ENCODE peak calls at places on chromosomes 12 and 14, in seven cellular contexts. S is neural progenitor cell, E is Panc1, P is mammary epithelial cell, U is K562, C is pancreas, T is H1. B is an unnamed sample.

GRCh38 chr12:120740871-120741270 is 15.2 kb downstream of the ACADS start:
- DNase-seq in S (no peak), E (no peak), P (no peak), U (no peak), C (no peak), T (no peak), B (no peak)

GRCh38 chr12:130526813-130527212 is 189.1 kb downstream of the PIWIL1 start:
- DNase-seq in S (peak; percentile 82), E (no peak), P (no peak), U (peak; percentile 71), C (no peak), T (peak; percentile 9), B (peak; percentile 2)

GRCh38 chr14:55317503-55317902 is 46.3 kb downstream of the FBXO34 start:
- DNase-seq in S (no peak), E (no peak), P (no peak), U (no peak), C (no peak), T (no peak), B (no peak)

GRCh38 chr12:112714166-112714565 is 77.4 kb upstream of the RPH3A start:
- DNase-seq in S (no peak), E (no peak), P (peak; percentile 31), U (no peak), C (no peak), T (no peak), B (no peak)

GRCh38 chr14:72124171-72124570 is 191.9 kb downstream of the RGS6 start:
- DNase-seq in S (no peak), E (no peak), P (no peak), U (no peak), C (no peak), T (no peak), B (no peak)

GRCh38 chr14:35400707-35401421 is 3.7 kb downstream of the NFKBIA start:
- DNase-seq in S (no peak), E (no peak), P (peak; percentile 68), U (no peak), C (peak; percentile 34), T (no peak), B (no peak)

GRCh38 chr12:130764475-130765185 is 48.5 kb upstream of the RIMBP2 start:
- DNase-seq in S (no peak), E (peak; percentile 22), P (peak; percentile 14), U (peak; percentile 29), C (no peak), T (no peak), B (peak; percentile 11)

GRCh38 chr14:84144166-84144565 is 1385.8 kb upstream of the FLRT2 start:
- DNase-seq in S (no peak), E (no peak), P (no peak), U (no peak), C (no peak), T (no peak), B (peak; percentile 66)

GRCh38 chr12:105031061-105031807 is 45.1 kb downstream of the NOPCHAP1 start:
- DNase-seq in S (no peak), E (no peak), P (no peak), U (no peak), C (no peak), T (no peak), B (no peak)

GRCh38 chr12:62248873-62249272 is 11.3 kb upstream of the USP15 start:
- DNase-seq in S (no peak), E (no peak), P (peak; percentile 19), U (peak; percentile 12), C (no peak), T (no peak), B (peak; percentile 2)

GRCh38 chr12:132067182-132067581 is 76.9 kb downstream of the DDX51 start:
- DNase-seq in S (no peak), E (no peak), P (no peak), U (no peak), C (no peak), T (no peak), B (no peak)

DNA sequence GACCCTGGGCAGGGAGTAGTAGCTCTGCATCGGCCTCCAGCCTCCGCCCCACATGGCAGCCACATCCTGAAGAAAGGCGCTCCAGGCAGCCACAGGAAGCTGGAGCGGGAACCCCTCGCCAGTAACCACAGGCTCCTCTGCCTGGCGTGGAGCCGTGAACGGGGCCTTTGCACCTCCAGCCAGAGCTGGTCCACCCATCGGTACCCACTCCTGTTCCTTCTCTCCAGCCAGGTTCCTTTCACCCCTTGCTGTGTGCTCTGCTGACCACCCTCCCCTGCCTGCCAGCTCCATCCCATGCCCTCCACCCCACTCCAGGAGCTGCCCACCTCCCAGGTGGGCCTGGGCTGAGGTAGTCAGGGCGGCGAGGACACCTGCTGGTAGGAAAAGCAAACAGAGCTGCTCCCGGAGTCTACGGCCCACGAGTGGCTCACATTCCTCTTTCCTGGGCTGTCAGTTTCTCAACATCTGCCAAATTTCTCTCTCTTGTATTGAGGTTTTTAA is 2.7 kb downstream of the TGFB3 start:
- DNase-seq in S (peak; percentile 60), E (no peak), P (no peak), U (peak; percentile 27), C (peak; percentile 40), T (no peak), B (no peak)
- H3K27ac ChIP-seq in S (no peak overlapping the region), E (no peak overlapping the region), P (no peak overlapping the region), U (no peak overlapping the region), C (no peak overlapping the region), T (no peak overlapping the region), B (no peak overlapping the region)

DNA sequence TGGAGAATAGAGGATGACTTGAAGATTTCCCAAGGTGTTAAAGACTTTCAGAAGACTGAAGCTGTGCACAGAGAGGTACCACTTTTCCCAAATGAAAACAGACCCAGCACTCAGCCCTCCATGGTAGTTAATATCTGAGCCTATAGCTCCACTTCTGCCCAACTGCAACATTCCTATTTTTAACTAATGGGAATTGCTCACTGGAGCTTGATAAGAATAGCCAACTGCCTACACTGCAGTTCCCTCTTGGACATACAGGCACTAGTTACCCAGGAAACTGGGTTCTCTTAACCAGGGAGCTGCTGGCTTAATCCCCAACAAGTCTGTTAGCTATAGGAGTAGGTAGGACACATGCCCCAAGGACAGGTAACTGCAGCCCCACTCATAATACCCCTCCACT is 76.9 kb upstream of the ACTN1 start:
- DNase-seq in S (no peak), E (no peak), P (no peak), U (no peak), C (no peak), T (no peak), B (no peak)
- H3K36me3 ChIP-seq in S (no peaks in the 10 kb centered on the region), E (peaks cover 5% of the 10 kb centered on the region), P (peaks cover 5% of the 10 kb centered on the region), U (peaks cover 42% of the 10 kb centered on the region), C (peaks cover 4% of the 10 kb centered on the region), T (peaks cover 16% of the 10 kb centered on the region), B (peaks cover 20% of the 10 kb centered on the region)

DNA sequence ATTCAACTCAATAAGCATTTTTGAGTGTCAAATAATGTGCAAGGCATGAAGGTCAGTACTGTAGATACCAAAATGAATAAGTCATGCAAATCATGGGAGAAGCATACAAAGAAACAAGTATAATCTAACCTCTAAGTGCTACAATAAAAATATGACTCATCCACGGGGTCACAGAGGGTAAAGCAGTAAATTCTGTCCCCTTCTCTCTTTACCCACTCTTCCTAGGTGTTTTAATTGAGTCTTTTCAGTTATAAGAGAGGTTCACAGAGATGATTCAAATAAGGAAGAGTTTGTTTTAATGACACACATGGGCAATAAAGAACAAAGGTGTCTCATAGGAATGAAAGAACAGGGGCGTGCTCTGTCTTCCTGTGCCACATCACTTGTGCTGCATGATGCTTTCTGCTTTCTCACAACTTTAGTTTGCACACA is 71.5 kb upstream of the DAAM1 start:
- DNase-seq in S (no peak), E (no peak), P (peak; percentile 81), U (no peak), C (no peak), T (no peak), B (no peak)
- TF ChIP-seq CTCF in S (no peak), E (no peak), P (no peak), U (no peak), C (no peak), T (no peak), B (no peak)

GRCh38 chr12:122093098-122093883 is 14.7 kb downstream of the MLXIP start:
- DNase-seq in S (no peak), E (no peak), P (no peak), U (no peak), C (no peak), T (no peak), B (no peak)

GRCh38 chr12:122088181-122088810 is 9.7 kb downstream of the MLXIP start:
- DNase-seq in S (no peak), E (no peak), P (no peak), U (no peak), C (no peak), T (no peak), B (no peak)

GRCh38 chr12:122089080-122089479 is 10.5 kb downstream of the MLXIP start:
- DNase-seq in S (no peak), E (no peak), P (no peak), U (no peak), C (no peak), T (no peak), B (no peak)

GRCh38 chr12:122087431-122088180 is 9.1 kb downstream of the MLXIP start:
- DNase-seq in S (no peak), E (no peak), P (no peak), U (no peak), C (no peak), T (no peak), B (no peak)

DNA sequence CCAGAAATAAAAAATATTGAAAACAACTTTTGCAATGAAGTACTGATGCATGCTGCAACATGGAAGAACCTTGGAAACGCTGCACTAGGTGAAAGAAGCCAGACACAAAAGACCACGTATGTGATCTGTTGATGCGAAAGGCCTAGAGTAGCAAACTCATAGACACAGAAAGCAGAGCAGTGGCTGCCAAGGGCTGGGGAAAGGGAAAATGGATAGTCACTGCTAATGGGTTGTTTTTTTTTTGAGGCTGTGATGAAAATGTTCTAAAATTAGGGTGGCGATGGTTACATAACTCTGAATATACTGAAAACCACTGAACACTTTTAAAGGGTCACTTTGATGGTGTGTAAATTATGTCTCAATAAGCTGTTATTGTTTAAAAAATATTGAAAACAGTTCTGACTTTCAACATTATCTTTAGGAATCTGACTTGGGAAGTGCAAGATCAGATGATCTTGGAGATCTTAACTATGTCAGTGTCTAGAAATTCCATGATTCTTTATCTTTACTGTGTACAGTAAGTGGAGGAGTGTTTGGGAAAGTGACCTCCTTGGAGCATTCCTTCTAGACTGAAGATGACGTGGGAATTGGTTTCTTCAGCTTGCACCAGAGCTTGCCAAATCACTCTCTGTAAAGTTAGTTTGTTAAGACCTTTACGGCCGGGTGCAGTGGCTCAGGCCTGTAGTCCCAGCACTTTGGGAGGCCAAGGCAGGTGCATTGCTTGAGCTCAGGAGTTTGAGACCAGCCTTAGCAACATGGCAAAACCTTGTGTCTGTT is 12.4 kb downstream of the MLXIP start:
- DNase-seq in S (no peak), E (no peak), P (no peak), U (no peak), C (no peak), T (no peak), B (peak; percentile 93)
- H3K27ac ChIP-seq in S (no peak overlapping the region), E (peak overlapping the region; percentile 96), P (no peak overlapping the region), U (peak overlapping the region; percentile 28), C (peak overlapping the region; percentile 44), T (no peak overlapping the region), B (peak overlapping the region; percentile 94)

B was measured in brain microvascular endothelial cell.